ENCODE peak calls at places on chromosomes 11 and 22, in nine cellular contexts. F, I, H, T, W, U, K, C and L are unnamed samples.

GRCh38 chr11:122852071-122852831 is 14.0 kb downstream of the CRTAM start:
- DNase-seq in F (peak), I (peak), H (no peak), T (no peak), W (no peak), U (no peak), K (peak), C (no peak), L (no peak)

GRCh38 chr11:78645226-78646202 is 70.8 kb upstream of the NARS2 start:
- DNase-seq in F (peak), I (peak), H (peak), T (peak), W (peak), U (peak), K (peak), C (no peak), L (peak)

GRCh38 chr11:134756811-134757540 is 344.9 kb upstream of the B3GAT1 start:
- DNase-seq in F (no peak), I (no peak), H (no peak), T (no peak), W (no peak), U (no peak), K (no peak), C (no peak), L (no peak)

GRCh38 chr11:530960-531825 is 4.2 kb downstream of the HRAS start:
- DNase-seq in F (no peak), I (no peak), H (no peak), T (no peak), W (no peak), U (no peak), K (no peak), C (no peak), L (no peak)

GRCh38 chr22:45208993-45209838 is 31.5 kb downstream of the KIAA0930 start:
- DNase-seq in F (peak), I (peak), H (no peak), T (no peak), W (peak), U (no peak), K (peak), C (no peak), L (no peak)

GRCh38 chr11:105151936-105152554 is 12.5 kb upstream of the CARD18 start:
- DNase-seq in F (no peak), I (no peak), H (no peak), T (no peak), W (no peak), U (no peak), K (peak), C (no peak), L (no peak)

GRCh38 chr11:64303109-64304031 is 2.0 kb upstream of the ESRRA start:
- DNase-seq in F (no peak), I (no peak), H (no peak), T (no peak), W (no peak), U (no peak), K (no peak), C (no peak), L (no peak)

GRCh38 chr11:44017443-44018126 is 30.2 kb upstream of the ACCSL start:
- DNase-seq in F (no peak), I (no peak), H (no peak), T (peak), W (no peak), U (no peak), K (no peak), C (no peak), L (no peak)

GRCh38 chr11:122197055-122197987 is 81.3 kb upstream of the BLID start:
- DNase-seq in F (no peak), I (no peak), H (peak), T (no peak), W (no peak), U (no peak), K (peak), C (no peak), L (peak)

GRCh38 chr11:43574949-43575915 is 105.3 kb upstream of the HSD17B12 start:
- DNase-seq in F (peak), I (peak), H (no peak), T (peak), W (peak), U (no peak), K (no peak), C (no peak), L (peak)

GRCh38 chr11:11157201-11157600 is 195.8 kb downstream of the CSNK2A3 start:
- DNase-seq in F (peak), I (peak), H (peak), T (no peak), W (peak), U (peak), K (peak), C (no peak), L (peak)

GRCh38 chr22:48719978-48720661 is 1107.6 kb downstream of the BRD1 start:
- DNase-seq in F (no peak), I (peak), H (no peak), T (no peak), W (no peak), U (no peak), K (no peak), C (no peak), L (no peak)

GRCh38 chr11:4071828-4072421 is 22.7 kb upstream of the RRM1 start:
- DNase-seq in F (no peak), I (no peak), H (no peak), T (no peak), W (no peak), U (no peak), K (no peak), C (no peak), L (peak)

GRCh38 chr22:50530280-50530856 is 556 bp upstream of the TYMP start:
- DNase-seq in F (peak), I (peak), H (peak), T (no peak), W (no peak), U (peak), K (no peak), C (no peak), L (no peak)

GRCh38 chr22:45890351-45890635 is 86.7 kb downstream of the WNT7B start:
- DNase-seq in F (no peak), I (no peak), H (no peak), T (no peak), W (no peak), U (no peak), K (no peak), C (no peak), L (no peak)

GRCh38 chr11:122649133-122649532 is 6.4 kb upstream of the UBASH3B start:
- DNase-seq in F (no peak), I (no peak), H (no peak), T (no peak), W (no peak), U (no peak), K (no peak), C (no peak), L (no peak)

GRCh38 chr11:119338946-119339580 is 1.6 kb downstream of the C1QTNF5 start:
- DNase-seq in F (no peak), I (no peak), H (no peak), T (no peak), W (no peak), U (no peak), K (no peak), C (no peak), L (no peak)

GRCh38 chr11:68145120-68145866 is 24.1 kb upstream of the CHKA start:
- DNase-seq in F (no peak), I (no peak), H (peak), T (no peak), W (no peak), U (no peak), K (peak), C (no peak), L (no peak)

GRCh38 chr11:116217006-116217405 is 555.8 kb downstream of the BUD13 start:
- DNase-seq in F (peak), I (peak), H (peak), T (peak), W (peak), U (peak), K (no peak), C (no peak), L (peak)

GRCh38 chr11:19632435-19632834 is 80.2 kb upstream of the NAV2 start:
- DNase-seq in F (no peak), I (no peak), H (no peak), T (no peak), W (no peak), U (no peak), K (no peak), C (no peak), L (peak)

GRCh38 chr11:122181893-122182292 is 65.9 kb upstream of the BLID start:
- DNase-seq in F (no peak), I (no peak), H (no peak), T (no peak), W (no peak), U (no peak), K (peak), C (no peak), L (no peak)

GRCh38 chr11:121426476-121427454 is 25.3 kb upstream of the SORL1 start:
- DNase-seq in F (peak), I (peak), H (peak), T (no peak), W (peak), U (peak), K (no peak), C (no peak), L (no peak)

GRCh38 chr11:62579252-62579651 is 5.6 kb upstream of the EEF1G start:
- DNase-seq in F (no peak), I (no peak), H (no peak), T (no peak), W (no peak), U (no peak), K (no peak), C (no peak), L (no peak)

GRCh38 chr11:68113986-68114385 is 7.2 kb downstream of the CHKA start:
- DNase-seq in F (no peak), I (no peak), H (no peak), T (no peak), W (no peak), U (no peak), K (no peak), C (no peak), L (no peak)

GRCh38 chr11:128420943-128421342 is 166.4 kb downstream of the ETS1 start:
- DNase-seq in F (peak), I (no peak), H (no peak), T (no peak), W (no peak), U (no peak), K (no peak), C (no peak), L (no peak)

GRCh38 chr11:120442031-120442430 is 69.5 kb upstream of the GRIK4 start:
- DNase-seq in F (no peak), I (no peak), H (no peak), T (no peak), W (no peak), U (no peak), K (no peak), C (no peak), L (no peak)

GRCh38 chr11:116190861-116191260 is 581.9 kb downstream of the BUD13 start:
- DNase-seq in F (no peak), I (no peak), H (no peak), T (no peak), W (no peak), U (no peak), K (no peak), C (no peak), L (no peak)

GRCh38 chr11:18106688-18107087 is 806 bp upstream of the SAAL1 start:
- DNase-seq in F (no peak), I (no peak), H (no peak), T (no peak), W (no peak), U (no peak), K (peak), C (no peak), L (no peak)

GRCh38 chr11:44564653-44565007 is 833 bp upstream of the CD82 start:
- DNase-seq in F (no peak), I (peak), H (no peak), T (peak), W (no peak), U (peak), K (peak), C (peak), L (peak)